ENCODE peak calls at places on chromosomes 1 and 21, in nine cellular contexts. E is ELR; L is activated CD4-positive, alpha-beta T cell treated with anti-CD3 and anti-CD28 coated beads for 4 hours; P is NCI-H1105; S is CD8-positive, alpha-beta T cell; G is fibroblast of villous mesenchyme; V is LoVo; J is Ammon's horn; N is AG20443. O is an unnamed sample.

GRCh38 chr1:4825841-4826450 is 171.5 kb downstream of the AJAP1 start:
- DNase-seq in E (no peak), L (no peak), P (peak; percentile 41), S (no peak), G (no peak), V (no peak), J (peak; percentile 76), N (no peak), O (peak; percentile 11)

GRCh38 chr1:103561612-103562395 is 9.6 kb upstream of the AMY2B start:
- DNase-seq in E (no peak), L (no peak), P (no peak), S (no peak), G (peak; percentile 52), V (no peak), J (no peak), N (peak; percentile 7), O (no peak)

GRCh38 chr1:34407140-34407539 is 230.4 kb downstream of the C1orf94 start:
- DNase-seq in E (no peak), L (no peak), P (no peak), S (no peak), G (no peak), V (no peak), J (no peak), N (peak; percentile 42), O (no peak)

GRCh38 chr1:117573386-117574040 is 32.3 kb upstream of the TENT5C start:
- DNase-seq in E (peak; percentile 35), L (no peak), P (no peak), S (no peak), G (no peak), V (no peak), J (no peak), N (no peak), O (peak; percentile 37)

GRCh38 chr1:225765982-225766674 is 11.5 kb upstream of the SRP9 start:
- DNase-seq in E (no peak), L (no peak), P (no peak), S (no peak), G (no peak), V (no peak), J (no peak), N (no peak), O (peak; percentile 83)

GRCh38 chr1:42420911-42421585 is 34.8 kb downstream of the ZMYND12 start:
- DNase-seq in E (peak; percentile 11), L (no peak), P (peak; percentile 98), S (no peak), G (peak; percentile 69), V (peak; percentile 39), J (peak; percentile 77), N (peak; percentile 60), O (peak; percentile 46)

GRCh38 chr1:20319456-20319855 is 28.8 kb downstream of the VWA5B1 start:
- DNase-seq in E (no peak), L (no peak), P (no peak), S (no peak), G (no peak), V (no peak), J (no peak), N (no peak), O (no peak)

GRCh38 chr1:1758692-1759455 is 19.4 kb downstream of the NADK start:
- DNase-seq in E (no peak), L (no peak), P (no peak), S (no peak), G (no peak), V (peak; percentile 88), J (no peak), N (no peak), O (peak; percentile 56)

GRCh38 chr1:47618830-47619229 is 181.0 kb downstream of the FOXD2 start:
- DNase-seq in E (no peak), L (no peak), P (no peak), S (peak; percentile 3), G (no peak), V (no peak), J (no peak), N (no peak), O (peak; percentile 48)

GRCh38 chr21:44868707-44869106 is 4.8 kb downstream of the PTTG1IP start:
- DNase-seq in E (no peak), L (peak; percentile 33), P (no peak), S (no peak), G (no peak), V (no peak), J (no peak), N (no peak), O (no peak)

GRCh38 chr1:154609398-154610380 is 1.7 kb upstream of the ADAR start:
- DNase-seq in E (peak; percentile 58), L (peak; percentile 61), P (no peak), S (peak; percentile 53), G (no peak), V (peak; percentile 39), J (no peak), N (peak; percentile 21), O (peak; percentile 62)

GRCh38 chr1:235113183-235113917 is 15.3 kb downstream of the TOMM20 start:
- DNase-seq in E (peak; percentile 15), L (no peak), P (no peak), S (no peak), G (no peak), V (no peak), J (no peak), N (no peak), O (peak; percentile 43)

GRCh38 chr1:241488739-241489138 is 30.8 kb downstream of the FH start:
- DNase-seq in E (no peak), L (no peak), P (no peak), S (no peak), G (no peak), V (no peak), J (no peak), N (no peak), O (no peak)

GRCh38 chr1:217562229-217562878 is 68.5 kb downstream of the GPATCH2 start:
- DNase-seq in E (peak; percentile 88), L (no peak), P (no peak), S (no peak), G (peak; percentile 91), V (no peak), J (no peak), N (peak; percentile 62), O (peak; percentile 81)

GRCh38 chr21:42063578-42064521 is 7.3 kb upstream of the UMODL1 start:
- DNase-seq in E (no peak), L (peak; percentile 42), P (no peak), S (peak; percentile 63), G (no peak), V (no peak), J (no peak), N (no peak), O (peak; percentile 86)

GRCh38 chr1:220492671-220493070 is 35.3 kb upstream of the MARK1 start:
- DNase-seq in E (no peak), L (no peak), P (no peak), S (no peak), G (no peak), V (no peak), J (no peak), N (no peak), O (no peak)

GRCh38 chr21:36545776-36546511 is 66.0 kb upstream of the CLDN14 start:
- DNase-seq in E (no peak), L (no peak), P (no peak), S (no peak), G (no peak), V (no peak), J (no peak), N (no peak), O (no peak)

GRCh38 chr1:159953866-159954515 is at the start of gene SLAMF9:
- DNase-seq in E (peak; percentile 68), L (no peak), P (no peak), S (no peak), G (no peak), V (no peak), J (no peak), N (peak; percentile 68), O (peak; percentile 86)

GRCh38 chr1:87279966-87280535 is 48.6 kb upstream of the LMO4 start:
- DNase-seq in E (peak; percentile 43), L (no peak), P (no peak), S (no peak), G (peak; percentile 15), V (no peak), J (no peak), N (no peak), O (no peak)

GRCh38 chr21:36396971-36397370 is 11.8 kb downstream of the CHAF1B start:
- DNase-seq in E (no peak), L (no peak), P (no peak), S (no peak), G (no peak), V (no peak), J (no peak), N (no peak), O (no peak)

GRCh38 chr1:232635778-232636356 is 5.9 kb upstream of the SIPA1L2 start:
- DNase-seq in E (peak; percentile 71), L (no peak), P (no peak), S (no peak), G (peak; percentile 65), V (peak; percentile 80), J (peak; percentile 51), N (peak; percentile 49), O (peak; percentile 61)

GRCh38 chr1:204564835-204565234 is 48.6 kb downstream of the MDM4 start:
- DNase-seq in E (no peak), L (no peak), P (no peak), S (no peak), G (no peak), V (no peak), J (no peak), N (no peak), O (no peak)

GRCh38 chr1:27137544-27138075 is 17.3 kb downstream of the SLC9A1 start:
- DNase-seq in E (peak; percentile 79), L (no peak), P (no peak), S (no peak), G (peak; percentile 33), V (no peak), J (no peak), N (peak; percentile 82), O (peak; percentile 69)

GRCh38 chr1:111142358-111142975 is 2.4 kb downstream of the CEPT1 start:
- DNase-seq in E (no peak), L (no peak), P (no peak), S (no peak), G (peak; percentile 18), V (no peak), J (no peak), N (no peak), O (peak; percentile 42)

GRCh38 chr1:110620686-110621085 is 14.5 kb upstream of the KCNA2 start:
- DNase-seq in E (no peak), L (no peak), P (no peak), S (no peak), G (no peak), V (no peak), J (no peak), N (no peak), O (no peak)

GRCh38 chr1:101216623-101217022 is 20.2 kb upstream of the S1PR1 start:
- DNase-seq in E (no peak), L (no peak), P (peak; percentile 10), S (no peak), G (no peak), V (no peak), J (no peak), N (no peak), O (peak; percentile 77)

GRCh38 chr1:160046494-160047115 is 14.8 kb upstream of the PIGM start:
- DNase-seq in E (peak; percentile 53), L (peak; percentile 28), P (no peak), S (peak; percentile 27), G (peak; percentile 51), V (no peak), J (peak; percentile 94), N (peak; percentile 85), O (peak; percentile 47)

GRCh38 chr1:199742547-199742946 is 285.0 kb upstream of the NR5A2 start:
- DNase-seq in E (peak; percentile 95), L (no peak), P (no peak), S (no peak), G (peak; percentile 86), V (peak; percentile 37), J (no peak), N (peak; percentile 51), O (peak; percentile 96)

GRCh38 chr1:143661418-143662120 is 310.2 kb downstream of the FAM72C start:
- DNase-seq in E (no peak), L (no peak), P (no peak), S (no peak), G (no peak), V (no peak), J (no peak), N (peak; percentile 18), O (no peak)

GRCh38 chr21:15986277-15986676 is 256.5 kb downstream of the USP25 start:
- DNase-seq in E (no peak), L (no peak), P (no peak), S (no peak), G (no peak), V (no peak), J (no peak), N (no peak), O (no peak)

GRCh38 chr1:161117681-161118581 is at the start of the genes NIT1 and PFDN2:
- DNase-seq in E (peak; percentile 92), L (peak; percentile 82), P (peak; percentile 71), S (peak; percentile 86), G (peak; percentile 87), V (peak; percentile 90), J (peak; percentile 93), N (peak; percentile 96), O (peak; percentile 89)